ENCODE peak calls at places on chromosome 1, in four cellular contexts. One of them, this sample, is unnamed.

GRCh38 chr1:234709473-234710279 is 99.7 kb upstream of the IRF2BP2 start:
- DNase-seq in mesendoderm: no peak
- DNase-seq in activated T-cell treated with anti-CD3 and anti-CD28 coated beads, Interleukin-2, amount 50 U/mL, for 72 hours: no peak
- DNase-seq in AML-193: peak; percentile 71
- DNase-seq in this sample: no peak

GRCh38 chr1:151972533-151973270 is 21.0 kb downstream of the S100A10 start:
- DNase-seq in mesendoderm: peak; percentile 95
- DNase-seq in activated T-cell treated with anti-CD3 and anti-CD28 coated beads, Interleukin-2, amount 50 U/mL, for 72 hours: peak; percentile 46
- DNase-seq in AML-193: no peak
- DNase-seq in this sample: no peak

GRCh38 chr1:153662269-153662668 is 3.8 kb downstream of the SNAPIN start:
- DNase-seq in mesendoderm: no peak
- DNase-seq in activated T-cell treated with anti-CD3 and anti-CD28 coated beads, Interleukin-2, amount 50 U/mL, for 72 hours: no peak
- DNase-seq in AML-193: no peak
- DNase-seq in this sample: no peak

GRCh38 chr1:228004331-228004871 is 2.4 kb upstream of the WNT3A start:
- DNase-seq in mesendoderm: peak; percentile 67
- DNase-seq in activated T-cell treated with anti-CD3 and anti-CD28 coated beads, Interleukin-2, amount 50 U/mL, for 72 hours: peak; percentile 25
- DNase-seq in AML-193: peak; percentile 30
- DNase-seq in this sample: no peak

GRCh38 chr1:225488671-225489070 is 60.8 kb upstream of the LBR start:
- DNase-seq in mesendoderm: no peak
- DNase-seq in activated T-cell treated with anti-CD3 and anti-CD28 coated beads, Interleukin-2, amount 50 U/mL, for 72 hours: no peak
- DNase-seq in AML-193: no peak
- DNase-seq in this sample: no peak

GRCh38 chr1:183245366-183245765 is 59.3 kb downstream of the LAMC2 start:
- DNase-seq in mesendoderm: no peak
- DNase-seq in activated T-cell treated with anti-CD3 and anti-CD28 coated beads, Interleukin-2, amount 50 U/mL, for 72 hours: no peak
- DNase-seq in AML-193: no peak
- DNase-seq in this sample: no peak

GRCh38 chr1:200262326-200262965 is 147.4 kb downstream of the ZNF281 start:
- DNase-seq in mesendoderm: peak; percentile 30
- DNase-seq in activated T-cell treated with anti-CD3 and anti-CD28 coated beads, Interleukin-2, amount 50 U/mL, for 72 hours: peak; percentile 16
- DNase-seq in AML-193: no peak
- DNase-seq in this sample: no peak

GRCh38 chr1:31535561-31535960 is 40.8 kb upstream of the TINAGL1 start:
- DNase-seq in mesendoderm: no peak
- DNase-seq in activated T-cell treated with anti-CD3 and anti-CD28 coated beads, Interleukin-2, amount 50 U/mL, for 72 hours: no peak
- DNase-seq in AML-193: no peak
- DNase-seq in this sample: no peak

GRCh38 chr1:39406533-39407478 is 84.6 kb upstream of the BMP8A start:
- DNase-seq in mesendoderm: no peak
- DNase-seq in activated T-cell treated with anti-CD3 and anti-CD28 coated beads, Interleukin-2, amount 50 U/mL, for 72 hours: no peak
- DNase-seq in AML-193: no peak
- DNase-seq in this sample: no peak

GRCh38 chr1:100643430-100644196 is 75.9 kb upstream of the VCAM1 start:
- DNase-seq in mesendoderm: no peak
- DNase-seq in activated T-cell treated with anti-CD3 and anti-CD28 coated beads, Interleukin-2, amount 50 U/mL, for 72 hours: no peak
- DNase-seq in AML-193: no peak
- DNase-seq in this sample: no peak

GRCh38 chr1:179955318-179955638 is 668 bp downstream of the CEP350 start:
- DNase-seq in mesendoderm: peak; percentile 76
- DNase-seq in activated T-cell treated with anti-CD3 and anti-CD28 coated beads, Interleukin-2, amount 50 U/mL, for 72 hours: no peak
- DNase-seq in AML-193: no peak
- DNase-seq in this sample: no peak

GRCh38 chr1:25727819-25728286 is 72.1 kb upstream of the SELENON start:
- DNase-seq in mesendoderm: peak; percentile 67
- DNase-seq in activated T-cell treated with anti-CD3 and anti-CD28 coated beads, Interleukin-2, amount 50 U/mL, for 72 hours: no peak
- DNase-seq in AML-193: no peak
- DNase-seq in this sample: no peak

This sample was measured in skeletal muscle cell.